ENCODE peak calls at places on chromosomes 11 and 22, in six cellular contexts. One of them, this sample, is unnamed.

GRCh38 chr11:69513663-69514062 is 32.2 kb downstream of the LINC01488 start:
- DNase-seq in pancreas: no peak
- DNase-seq in heart left ventricle: no peak
- DNase-seq in AG10803: no peak
- DNase-seq in WTC11: no peak
- DNase-seq in RWPE1: no peak
- DNase-seq in this sample: no peak

GRCh38 chr22:31906569-31906968 is 37.8 kb upstream of the YWHAH start:
- DNase-seq in AG10803: no peak
- DNase-seq in heart left ventricle: no peak
- DNase-seq in RWPE1: no peak
- DNase-seq in WTC11: no peak
- DNase-seq in pancreas: no peak
- DNase-seq in this sample: no peak

GRCh38 chr11:69817265-69818236 is 1.7 kb downstream of the FGF3 start:
- DNase-seq in RWPE1: no peak
- DNase-seq in AG10803: no peak
- DNase-seq in WTC11: peak
- DNase-seq in pancreas: peak
- DNase-seq in heart left ventricle: no peak
- DNase-seq in this sample: peak

GRCh38 chr11:67264886-67265632 is 1.2 kb upstream of the GRK2 start:
- DNase-seq in RWPE1: peak
- DNase-seq in AG10803: no peak
- DNase-seq in pancreas: no peak
- DNase-seq in WTC11: no peak
- DNase-seq in heart left ventricle: peak
- DNase-seq in this sample: no peak

GRCh38 chr11:94758671-94759070 is 9.5 kb upstream of the AMOTL1 start:
- DNase-seq in RWPE1: no peak
- DNase-seq in WTC11: no peak
- DNase-seq in AG10803: no peak
- DNase-seq in heart left ventricle: no peak
- DNase-seq in pancreas: no peak
- DNase-seq in this sample: no peak

GRCh38 chr22:17772249-17772962 is 1.9 kb downstream of the BID start:
- DNase-seq in pancreas: peak
- DNase-seq in AG10803: no peak
- DNase-seq in heart left ventricle: peak
- DNase-seq in WTC11: no peak
- DNase-seq in RWPE1: no peak
- DNase-seq in this sample: no peak

GRCh38 chr11:63770763-63771162 is 2.2 kb upstream of the ZFTA start:
- DNase-seq in WTC11: no peak
- DNase-seq in pancreas: no peak
- DNase-seq in AG10803: no peak
- DNase-seq in RWPE1: no peak
- DNase-seq in heart left ventricle: no peak
- DNase-seq in this sample: no peak

GRCh38 chr11:46277313-46277622 is 194 bp upstream of the CREB3L1 start:
- DNase-seq in AG10803: no peak
- DNase-seq in WTC11: no peak
- DNase-seq in pancreas: no peak
- DNase-seq in RWPE1: peak
- DNase-seq in heart left ventricle: no peak
- DNase-seq in this sample: no peak

GRCh38 chr11:121206810-121207209 is 85.8 kb upstream of the SC5D start:
- DNase-seq in AG10803: peak
- DNase-seq in pancreas: no peak
- DNase-seq in RWPE1: no peak
- DNase-seq in WTC11: no peak
- DNase-seq in heart left ventricle: no peak
- DNase-seq in this sample: no peak

GRCh38 chr22:49992921-49993648 is 19.5 kb downstream of the IL17REL start:
- DNase-seq in AG10803: peak
- DNase-seq in WTC11: peak
- DNase-seq in heart left ventricle: peak
- DNase-seq in pancreas: peak
- DNase-seq in RWPE1: no peak
- DNase-seq in this sample: peak

GRCh38 chr22:40025856-40026255 is 31.1 kb downstream of the FAM83F start:
- DNase-seq in pancreas: no peak
- DNase-seq in AG10803: no peak
- DNase-seq in RWPE1: no peak
- DNase-seq in WTC11: no peak
- DNase-seq in heart left ventricle: no peak
- DNase-seq in this sample: no peak

GRCh38 chr22:22210375-22210774 is 34.2 kb upstream of the VPREB1 start:
- DNase-seq in RWPE1: peak
- DNase-seq in AG10803: peak
- DNase-seq in heart left ventricle: no peak
- DNase-seq in pancreas: no peak
- DNase-seq in WTC11: no peak
- DNase-seq in this sample: no peak

GRCh38 chr11:9906043-9906791 is 242.3 kb downstream of the SWAP70 start:
- DNase-seq in pancreas: no peak
- DNase-seq in RWPE1: peak
- DNase-seq in WTC11: no peak
- DNase-seq in AG10803: peak
- DNase-seq in heart left ventricle: no peak
- DNase-seq in this sample: no peak

GRCh38 chr11:17839973-17840611 is 105.5 kb downstream of the KCNC1 start:
- DNase-seq in AG10803: no peak
- DNase-seq in WTC11: no peak
- DNase-seq in pancreas: no peak
- DNase-seq in RWPE1: no peak
- DNase-seq in heart left ventricle: no peak
- DNase-seq in this sample: no peak

GRCh38 chr11:102798012-102798746 is at the start of gene MMP1:
- DNase-seq in heart left ventricle: no peak
- DNase-seq in AG10803: peak
- DNase-seq in pancreas: no peak
- DNase-seq in WTC11: no peak
- DNase-seq in RWPE1: peak
- DNase-seq in this sample: no peak

GRCh38 chr22:32801436-32802290 is at the start of gene TIMP3:
- DNase-seq in heart left ventricle: peak
- DNase-seq in WTC11: peak
- DNase-seq in RWPE1: peak
- DNase-seq in pancreas: peak
- DNase-seq in AG10803: peak
- DNase-seq in this sample: peak

GRCh38 chr22:49829044-49829719 is 1.5 kb upstream of the BRD1 start:
- DNase-seq in AG10803: no peak
- DNase-seq in pancreas: no peak
- DNase-seq in heart left ventricle: no peak
- DNase-seq in WTC11: no peak
- DNase-seq in RWPE1: no peak
- DNase-seq in this sample: no peak

GRCh38 chr11:72411623-72412532 is 22.5 kb downstream of the CLPB start:
- DNase-seq in RWPE1: no peak
- DNase-seq in WTC11: no peak
- DNase-seq in heart left ventricle: no peak
- DNase-seq in pancreas: no peak
- DNase-seq in AG10803: no peak
- DNase-seq in this sample: no peak

GRCh38 chr11:15159085-15159484 is 44.4 kb downstream of the INSC start:
- DNase-seq in WTC11: no peak
- DNase-seq in heart left ventricle: no peak
- DNase-seq in pancreas: no peak
- DNase-seq in AG10803: peak
- DNase-seq in RWPE1: peak
- DNase-seq in this sample: peak

GRCh38 chr22:32958021-32958420 is 100.2 kb downstream of the SYN3 start:
- DNase-seq in AG10803: no peak
- DNase-seq in RWPE1: no peak
- DNase-seq in heart left ventricle: no peak
- DNase-seq in pancreas: no peak
- DNase-seq in WTC11: no peak
- DNase-seq in this sample: no peak

GRCh38 chr22:34476762-34477161 is 556.5 kb upstream of the LARGE1 start:
- DNase-seq in pancreas: no peak
- DNase-seq in RWPE1: no peak
- DNase-seq in heart left ventricle: no peak
- DNase-seq in WTC11: no peak
- DNase-seq in AG10803: no peak
- DNase-seq in this sample: no peak

GRCh38 chr11:6307879-6308278 is 12.4 kb downstream of the CAVIN3 start:
- DNase-seq in AG10803: peak
- DNase-seq in heart left ventricle: no peak
- DNase-seq in WTC11: no peak
- DNase-seq in pancreas: no peak
- DNase-seq in RWPE1: peak
- DNase-seq in this sample: no peak

GRCh38 chr11:4576880-4577279 is 4.7 kb upstream of the OR52I2 start:
- DNase-seq in RWPE1: no peak
- DNase-seq in pancreas: no peak
- DNase-seq in AG10803: no peak
- DNase-seq in heart left ventricle: no peak
- DNase-seq in WTC11: no peak
- DNase-seq in this sample: no peak

DNA sequence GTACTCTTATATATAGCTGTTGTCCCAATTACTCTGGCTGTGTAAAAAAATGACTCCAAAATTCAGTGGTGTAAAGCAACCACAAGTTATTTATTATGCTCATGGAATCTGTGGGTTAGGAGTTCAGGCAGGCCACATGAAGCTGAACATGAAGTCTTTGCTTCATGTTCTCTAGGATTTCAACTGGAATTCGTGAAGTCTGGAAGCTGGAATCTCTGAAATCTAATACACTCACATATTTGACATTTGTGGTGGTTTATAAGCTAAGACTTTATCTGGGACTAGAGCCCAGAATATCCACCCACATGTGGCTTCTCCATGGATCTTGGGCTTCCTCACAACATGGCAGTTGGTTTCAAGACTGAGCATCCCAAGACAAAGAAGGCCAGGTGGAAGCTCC is 430.6 kb downstream of the MIAT start:
- DNase-seq in WTC11: no peak
- DNase-seq in RWPE1: no peak
- DNase-seq in pancreas: no peak
- DNase-seq in AG10803: peak
- DNase-seq in heart left ventricle: no peak
- DNase-seq in this sample: no peak
- TF ChIP-seq CTCF in WTC11: no peak
- TF ChIP-seq CTCF in RWPE1: no peak
- TF ChIP-seq CTCF in pancreas: no peak
- TF ChIP-seq CTCF in AG10803: no peak
- TF ChIP-seq CTCF in heart left ventricle: no peak
- TF ChIP-seq CTCF in this sample: no peak

DNA sequence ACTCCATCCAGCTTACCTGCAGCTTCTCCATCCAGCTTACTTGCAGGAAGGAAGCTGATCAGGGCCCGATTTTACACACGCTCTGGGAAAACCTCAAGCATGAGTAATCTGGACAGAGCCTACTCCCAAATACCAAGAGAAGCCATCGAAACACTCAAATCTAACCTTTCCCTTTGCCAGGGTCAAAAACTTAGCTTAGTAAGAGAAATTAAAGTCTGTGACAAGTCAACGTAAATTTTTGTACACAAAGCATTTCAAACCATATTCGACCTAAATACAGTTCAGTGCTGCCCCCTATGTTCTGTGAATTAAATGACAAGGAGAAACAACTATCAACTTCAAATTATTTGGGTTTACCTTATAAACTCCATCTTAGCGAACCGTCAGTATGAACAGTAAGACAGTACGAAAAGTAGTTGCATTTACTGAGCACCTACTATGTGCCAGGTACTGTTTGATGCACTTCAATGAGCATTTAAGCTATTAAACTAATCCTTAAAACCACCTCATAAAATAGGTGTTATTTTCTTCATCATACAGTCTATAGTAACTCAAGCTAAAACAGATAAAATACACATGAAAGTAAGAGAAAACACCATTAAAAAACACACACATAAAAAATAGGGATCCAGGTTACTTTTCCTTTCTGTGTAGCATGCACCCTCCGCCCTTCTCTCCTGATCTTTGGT is 36.9 kb downstream of the ARFGAP3 start:
- DNase-seq in pancreas: no peak
- DNase-seq in AG10803: peak
- DNase-seq in RWPE1: peak
- DNase-seq in heart left ventricle: no peak
- DNase-seq in WTC11: no peak
- DNase-seq in this sample: no peak
- TF ChIP-seq CTCF in pancreas: peak
- TF ChIP-seq CTCF in AG10803: no peak
- TF ChIP-seq CTCF in RWPE1: no peak
- TF ChIP-seq CTCF in heart left ventricle: peak
- TF ChIP-seq CTCF in WTC11: peak
- TF ChIP-seq CTCF in this sample: peak

DNA sequence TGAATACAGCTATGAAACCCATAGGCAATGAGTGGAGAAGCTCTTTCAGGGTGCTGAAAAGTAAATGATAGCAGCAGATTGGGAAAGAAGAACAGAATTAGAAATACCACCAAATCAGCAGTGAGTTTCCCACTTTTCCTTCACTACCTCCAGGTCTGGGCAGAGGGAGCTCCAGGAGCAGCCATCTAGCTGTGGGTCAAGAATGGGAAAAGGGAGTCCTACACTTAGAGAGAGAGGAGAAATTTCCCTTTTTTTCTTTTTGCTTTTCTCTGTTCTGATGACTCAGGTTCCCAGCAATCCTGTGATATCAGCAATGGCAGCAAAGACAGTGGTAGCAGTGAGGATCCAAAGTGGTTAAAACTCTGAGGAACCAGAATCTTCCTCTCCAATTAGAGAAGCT is 263.9 kb downstream of the NXPE2 start:
- DNase-seq in AG10803: no peak
- DNase-seq in pancreas: no peak
- DNase-seq in RWPE1: no peak
- DNase-seq in WTC11: no peak
- DNase-seq in heart left ventricle: no peak
- DNase-seq in this sample: no peak
- TF ChIP-seq CTCF in AG10803: no peak
- TF ChIP-seq CTCF in pancreas: no peak
- TF ChIP-seq CTCF in RWPE1: no peak
- TF ChIP-seq CTCF in WTC11: no peak
- TF ChIP-seq CTCF in heart left ventricle: no peak
- TF ChIP-seq CTCF in this sample: no peak

DNA sequence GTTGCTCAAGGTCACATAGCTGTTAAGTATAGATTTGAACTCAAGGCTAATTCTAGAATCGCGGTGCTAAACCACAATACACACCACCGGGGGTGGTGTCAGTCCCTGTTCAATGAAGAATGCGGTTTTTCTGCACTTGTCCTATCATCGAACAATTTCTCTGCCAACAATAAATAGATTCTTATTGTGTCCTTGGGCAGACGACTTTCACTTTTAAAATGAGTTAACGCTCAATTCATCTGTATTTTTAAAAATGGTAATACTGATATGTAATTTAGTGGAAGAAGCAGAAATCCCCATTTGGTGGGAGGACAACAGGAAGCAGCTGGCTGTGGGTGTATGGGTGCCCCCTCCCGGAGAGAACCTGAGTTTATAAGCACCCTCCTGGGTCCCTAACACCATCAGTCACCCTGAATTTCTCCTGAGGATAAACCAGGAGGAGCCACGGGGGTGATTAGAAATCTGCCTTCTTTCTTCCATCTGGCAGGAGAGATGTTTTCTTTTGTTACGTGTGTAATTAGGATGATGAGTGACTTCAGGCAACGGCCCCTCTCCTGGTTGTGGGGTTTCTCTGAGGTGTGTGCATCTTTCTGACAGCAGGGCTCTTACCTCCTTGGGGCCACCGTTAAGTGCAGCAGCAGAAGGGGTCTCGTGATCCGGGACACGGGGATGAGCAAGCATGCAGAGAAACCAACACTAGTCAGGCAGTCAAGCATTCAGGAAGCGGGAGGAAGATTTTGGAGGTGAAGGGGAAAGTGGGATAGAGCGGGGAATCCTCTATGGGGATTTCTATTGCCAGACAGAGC is 87.7 kb downstream of the GRAMD1B start:
- DNase-seq in heart left ventricle: no peak
- DNase-seq in WTC11: no peak
- DNase-seq in RWPE1: no peak
- DNase-seq in pancreas: no peak
- DNase-seq in AG10803: no peak
- DNase-seq in this sample: no peak
- TF ChIP-seq CTCF in heart left ventricle: no peak
- TF ChIP-seq CTCF in WTC11: no peak
- TF ChIP-seq CTCF in RWPE1: no peak
- TF ChIP-seq CTCF in pancreas: no peak
- TF ChIP-seq CTCF in AG10803: no peak
- TF ChIP-seq CTCF in this sample: no peak

This sample was measured in endothelial cell.